ENCODE peak calls at places on chromosomes 11 and 22, in four cellular contexts. I is mesenchymal stem cell; W is activated naive CD4-positive, alpha-beta T cell treated with anti-CD3 and anti-CD28 coated beads, Interleukin-2, amount 50 U/mL, for 16 hours; Z is stimulated activated CD4-positive, alpha-beta T cell treated with anti-CD3 and anti-CD28 coated beads, Interleukin-4, amount 100 ng/mL, for 24 hours. B is an unnamed sample.

GRCh38 chr11:70678931-70679900 is 280.9 kb downstream of the CTTN start:
- DNase-seq in I (no peak), W (no peak), Z (no peak), B (no peak)

GRCh38 chr11:79312591-79313267 is 128.1 kb downstream of the TENM4 start:
- DNase-seq in I (no peak), W (no peak), Z (no peak), B (no peak)

GRCh38 chr11:132648841-132649240 is 883.5 kb downstream of the OPCML start:
- DNase-seq in I (peak), W (no peak), Z (no peak), B (no peak)

GRCh38 chr11:134654161-134654915 is 242.3 kb upstream of the B3GAT1 start:
- DNase-seq in I (no peak), W (no peak), Z (no peak), B (no peak)

GRCh38 chr11:85694385-85694980 is 8.5 kb upstream of the CCDC89 start:
- DNase-seq in I (peak), W (no peak), Z (no peak), B (peak)

GRCh38 chr22:37638351-37639069 is 959 bp upstream of the SH3BP1 start:
- DNase-seq in I (no peak), W (no peak), Z (no peak), B (no peak)

GRCh38 chr11:64810891-64811272 is 531 bp upstream of the MEN1 start:
- DNase-seq in I (no peak), W (peak), Z (no peak), B (no peak)

GRCh38 chr11:64935634-64936081 is at the start of gene GPHA2:
- DNase-seq in I (peak), W (no peak), Z (no peak), B (peak)

GRCh38 chr11:35815556-35816315 is 128.1 kb upstream of the LDLRAD3 start:
- DNase-seq in I (no peak), W (no peak), Z (no peak), B (peak)

GRCh38 chr22:29167032-29167911 is 38.4 kb upstream of the EMID1 start:
- DNase-seq in I (no peak), W (no peak), Z (peak), B (no peak)

GRCh38 chr22:44497218-44497903 is 672 bp downstream of the RTL6 start:
- DNase-seq in I (peak), W (no peak), Z (no peak), B (peak)

GRCh38 chr11:6992457-6993431 is 27.4 kb downstream of the ZNF214 start:
- DNase-seq in I (peak), W (no peak), Z (no peak), B (peak)

GRCh38 chr22:39621826-39622225 is 51.3 kb downstream of the CACNA1I start:
- DNase-seq in I (no peak), W (no peak), Z (no peak), B (no peak)

GRCh38 chr11:15967166-15967565 is 389.2 kb downstream of the SOX6 start:
- DNase-seq in I (peak), W (no peak), Z (no peak), B (no peak)

GRCh38 chr11:8237453-8237852 is 26.2 kb downstream of the LMO1 start:
- DNase-seq in I (no peak), W (no peak), Z (no peak), B (no peak)

GRCh38 chr11:91538065-91538464 is 686.6 kb upstream of the FAT3 start:
- DNase-seq in I (no peak), W (no peak), Z (no peak), B (no peak)

B was measured in GM23248.